ENCODE peak calls at places on chromosome 12, in six cellular contexts. T is OCI-LY7, W is GM23248, M is PC-3, U is neural progenitor cell, A is HCT116. I is an unnamed sample.

GRCh38 chr12:89345830-89346740 is 6.2 kb downstream of the DUSP6 start:
- DNase-seq in A (peak; percentile 61), U (peak; percentile 83), T (peak; percentile 94), M (peak; percentile 77), W (peak; percentile 37), I (peak; percentile 90)

GRCh38 chr12:31118347-31118830 is 44.7 kb downstream of the DDX11 start:
- DNase-seq in M (no peak), U (peak; percentile 68), A (no peak), W (no peak), T (peak; percentile 57), I (peak; percentile 66)

GRCh38 chr12:24778486-24779304 is 170.2 kb downstream of the BCAT1 start:
- DNase-seq in W (peak; percentile 47), M (peak; percentile 12), U (peak; percentile 68), T (peak; percentile 52), A (no peak), I (peak; percentile 77)

GRCh38 chr12:13189254-13189653 is 7.3 kb upstream of the EMP1 start:
- DNase-seq in U (no peak), A (no peak), T (no peak), W (peak; percentile 18), M (no peak), I (no peak)

GRCh38 chr12:96103067-96103650 is 67.8 kb upstream of the LTA4H start:
- DNase-seq in T (no peak), W (no peak), M (no peak), U (no peak), A (no peak), I (no peak)

GRCh38 chr12:16323638-16324037 is 23.8 kb upstream of the MGST1 start:
- DNase-seq in W (no peak), U (no peak), M (peak; percentile 22), A (no peak), T (no peak), I (no peak)

GRCh38 chr12:104469523-104469922 is 12.8 kb downstream of the CHST11 start:
- DNase-seq in W (no peak), M (no peak), A (no peak), U (no peak), T (peak; percentile 70), I (no peak)

GRCh38 chr12:95633671-95634465 is 82.6 kb upstream of the USP44 start:
- DNase-seq in U (no peak), T (no peak), M (no peak), A (no peak), W (peak; percentile 49), I (no peak)

GRCh38 chr12:88946377-88946997 is 366.2 kb upstream of the KITLG start:
- DNase-seq in T (no peak), A (peak; percentile 64), W (peak; percentile 90), M (no peak), U (no peak), I (no peak)

GRCh38 chr12:106934277-106934676 is 21.4 kb upstream of the TMEM263 start:
- DNase-seq in M (no peak), T (no peak), W (no peak), A (no peak), U (no peak), I (no peak)

GRCh38 chr12:53062011-53062961 is 12.4 kb downstream of the TNS2 start:
- DNase-seq in M (no peak), W (no peak), A (no peak), U (no peak), T (no peak), I (no peak)

GRCh38 chr12:64733857-64734256 is 25.3 kb downstream of the GNS start:
- DNase-seq in U (no peak), T (no peak), A (peak; percentile 23), M (peak; percentile 99), W (peak; percentile 28), I (no peak)

GRCh38 chr12:104718581-104718980 is 239.5 kb downstream of the SLC41A2 start:
- DNase-seq in M (no peak), W (peak; percentile 65), A (no peak), U (no peak), T (no peak), I (no peak)

GRCh38 chr12:39897315-39897714 is 208.6 kb downstream of the SLC2A13 start:
- DNase-seq in T (no peak), U (no peak), W (no peak), A (no peak), M (no peak), I (no peak)

GRCh38 chr12:85683051-85683450 is 153.2 kb downstream of the RASSF9 start:
- DNase-seq in U (no peak), W (no peak), M (no peak), T (no peak), A (no peak), I (no peak)

GRCh38 chr12:29497588-29497987 is at the start of gene OVCH1:
- DNase-seq in U (no peak), A (no peak), W (no peak), T (no peak), M (no peak), I (no peak)

GRCh38 chr12:115012861-115013667 is 329.1 kb upstream of the TBX3 start:
- DNase-seq in W (no peak), M (no peak), A (no peak), U (peak; percentile 9), T (no peak), I (no peak)

GRCh38 chr12:100987552-100988277 is 193.1 kb downstream of the ANO4 start:
- DNase-seq in A (peak; percentile 19), T (peak; percentile 79), U (peak; percentile 77), W (peak; percentile 93), M (peak; percentile 66), I (peak; percentile 80)

GRCh38 chr12:77231548-77231947 is 166.2 kb upstream of the E2F7 start:
- DNase-seq in T (no peak), M (no peak), U (no peak), W (peak; percentile 82), A (no peak), I (no peak)

GRCh38 chr12:126856958-126857357 is 1410.0 kb upstream of the TMEM132C start:
- DNase-seq in W (no peak), A (no peak), U (no peak), T (no peak), M (no peak), I (peak; percentile 3)

GRCh38 chr12:41514050-41514449 is 325.9 kb downstream of the PDZRN4 start:
- DNase-seq in M (no peak), U (no peak), A (no peak), T (no peak), W (no peak), I (no peak)

GRCh38 chr12:18383203-18383602 is 121.9 kb downstream of the PIK3C2G start:
- DNase-seq in U (no peak), W (peak; percentile 85), T (no peak), A (no peak), M (peak; percentile 79), I (peak; percentile 52)

GRCh38 chr12:52647601-52648000 is 4.4 kb downstream of the KRT2 start:
- DNase-seq in W (no peak), U (no peak), M (no peak), A (no peak), T (no peak), I (no peak)

GRCh38 chr12:76020281-76020680 is 11.3 kb downstream of the PHLDA1 start:
- DNase-seq in A (peak; percentile 81), M (peak; percentile 96), W (peak; percentile 89), U (no peak), T (no peak), I (no peak)
- TF ChIP-seq EZH2phosphoT487 in A (no peak), M (no peak), W (no peak), U (no peak), T (no peak), I (no peak)

DNA sequence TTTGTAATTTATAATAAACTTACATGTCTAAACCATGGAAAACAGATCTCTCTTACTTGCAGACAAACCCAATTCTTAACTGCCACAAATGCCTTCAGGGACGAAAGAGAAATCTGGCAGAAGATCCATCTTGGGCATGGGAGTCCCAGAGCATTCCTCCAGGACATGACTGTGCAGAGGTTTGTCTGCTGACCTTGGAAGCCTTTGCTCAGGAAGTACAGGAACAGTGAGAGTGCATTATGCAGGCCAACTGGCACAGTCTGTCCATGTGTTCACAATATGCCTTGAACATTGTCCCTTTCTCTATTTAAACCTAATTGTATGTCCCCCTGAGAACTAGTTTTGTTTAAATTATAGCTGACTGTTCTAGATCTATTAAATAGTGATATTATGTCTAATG is 467.1 kb downstream of the ATP23 start:
- DNase-seq in T (no peak), U (no peak), M (no peak), W (peak; percentile 54), A (no peak), I (no peak)
- H3K79me2 ChIP-seq in T (no peaks in the 10 kb centered on the region), U (no peaks in the 10 kb centered on the region), M (no peaks in the 10 kb centered on the region), W (no peaks in the 10 kb centered on the region), A (no peaks in the 10 kb centered on the region), I (no peaks in the 10 kb centered on the region)

GRCh38 chr12:65946419-65946818 is 122.1 kb downstream of the HMGA2 start:
- DNase-seq in M (no peak), U (no peak), W (no peak), A (no peak), T (no peak), I (no peak)

GRCh38 chr12:65949986-65950385 is 125.7 kb downstream of the HMGA2 start:
- DNase-seq in A (no peak), M (no peak), U (no peak), T (no peak), W (no peak), I (no peak)

GRCh38 chr12:65949009-65949623 is 124.8 kb downstream of the HMGA2 start:
- DNase-seq in A (no peak), W (no peak), U (no peak), T (no peak), M (no peak), I (no peak)

GRCh38 chr12:65946821-65947220 is 122.5 kb downstream of the HMGA2 start:
- DNase-seq in U (no peak), M (no peak), W (no peak), A (no peak), T (no peak), I (no peak)

DNA sequence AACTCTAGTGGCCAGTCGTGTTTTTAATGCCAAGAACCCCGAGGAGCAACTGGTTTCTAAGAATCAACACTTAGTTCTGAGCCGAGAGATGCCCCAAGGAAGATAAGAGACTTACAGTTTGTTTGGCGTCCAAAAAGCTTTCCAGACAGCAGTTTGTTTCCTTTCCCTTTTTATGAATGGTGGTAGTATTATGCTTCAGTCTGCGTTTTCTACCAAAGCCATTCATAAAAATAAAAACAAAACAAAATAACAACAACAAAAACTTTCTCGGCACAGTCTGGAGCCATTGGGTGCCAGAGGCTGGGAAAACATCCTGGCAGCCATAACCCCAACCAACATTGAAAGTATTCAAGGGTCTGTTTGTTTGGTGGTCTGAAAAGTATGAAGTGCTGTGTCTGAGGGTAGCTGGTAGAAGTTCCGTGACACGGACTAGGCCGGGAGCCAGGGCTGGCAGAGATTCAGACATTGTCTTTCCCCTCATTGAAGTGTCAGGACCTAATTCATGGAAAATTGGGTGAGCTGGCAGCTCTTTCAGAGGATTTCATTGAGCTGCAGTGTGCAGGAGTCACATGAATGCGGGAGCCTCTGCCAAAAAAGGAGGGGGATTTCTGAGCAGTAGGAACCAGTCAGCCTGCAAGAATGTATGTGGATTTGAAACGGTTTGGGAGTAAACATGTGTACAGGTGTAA is 124.2 kb downstream of the HMGA2 start:
- DNase-seq in T (no peak), U (peak; percentile 33), M (peak; percentile 98), A (peak; percentile 95), W (peak; percentile 95), I (no peak)
- TF ChIP-seq EZH2phosphoT487 in T (no peak), U (no peak), M (no peak), A (no peak), W (no peak), I (no peak)

DNA sequence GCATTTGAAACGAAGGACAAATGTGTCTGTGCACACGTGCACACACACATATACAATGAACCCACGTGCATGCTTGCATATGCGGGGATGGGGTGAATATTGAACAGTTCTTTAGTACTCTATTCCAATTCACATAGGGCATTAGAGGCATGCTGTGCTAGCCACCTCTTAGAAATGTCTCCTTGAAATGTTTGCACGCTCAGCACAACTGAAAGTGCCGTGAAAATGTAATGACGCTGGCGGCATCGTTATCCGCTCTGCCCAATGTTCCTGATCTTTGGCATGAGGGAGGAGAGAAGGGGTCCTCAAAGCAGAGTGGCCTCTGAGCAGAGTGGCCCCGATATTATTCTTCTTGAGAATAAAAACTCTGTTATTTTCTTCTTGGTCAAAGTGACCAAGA is 37.9 kb downstream of the CIT start:
- DNase-seq in U (no peak), M (no peak), T (no peak), W (no peak), A (no peak), I (no peak)
- H3K79me2 ChIP-seq in U (peaks cover 22% of the 10 kb centered on the region), M (peaks cover 13% of the 10 kb centered on the region), T (no peaks in the 10 kb centered on the region), W (no peaks in the 10 kb centered on the region), A (peaks cover 52% of the 10 kb centered on the region), I (peaks cover 11% of the 10 kb centered on the region)

I was measured in GM23338.